ENCODE peak calls at places on chromosomes 16 and 17, in four cellular contexts. One of them, this sample, is unnamed.

GRCh38 chr16:87490091-87490798 is 2.6 kb downstream of the ZCCHC14 start:
- DNase-seq in heart right ventricle: no peak
- DNase-seq in psoas muscle: no peak
- DNase-seq in IMR-90: no peak
- DNase-seq in this sample: no peak

GRCh38 chr17:51706098-51706497 is 445.8 kb downstream of the UTP18 start:
- DNase-seq in heart right ventricle: no peak
- DNase-seq in psoas muscle: no peak
- DNase-seq in IMR-90: no peak
- DNase-seq in this sample: no peak

GRCh38 chr16:85935957-85936760 is 37.2 kb downstream of the IRF8 start:
- DNase-seq in IMR-90: no peak
- DNase-seq in psoas muscle: peak
- DNase-seq in heart right ventricle: no peak
- DNase-seq in this sample: no peak

GRCh38 chr17:43372273-43372911 is 26.4 kb upstream of the ARL4D start:
- DNase-seq in psoas muscle: no peak
- DNase-seq in IMR-90: no peak
- DNase-seq in heart right ventricle: peak
- DNase-seq in this sample: no peak

GRCh38 chr16:15986261-15986660 is 36.8 kb downstream of the ABCC1 start:
- DNase-seq in heart right ventricle: no peak
- DNase-seq in psoas muscle: peak
- DNase-seq in IMR-90: no peak
- DNase-seq in this sample: no peak

GRCh38 chr17:6780001-6780400 is 4.0 kb downstream of the FBXO39 start:
- DNase-seq in heart right ventricle: no peak
- DNase-seq in IMR-90: no peak
- DNase-seq in psoas muscle: no peak
- DNase-seq in this sample: no peak

GRCh38 chr16:64892843-64893242 is 229.0 kb downstream of the CDH11 start:
- DNase-seq in heart right ventricle: no peak
- DNase-seq in psoas muscle: no peak
- DNase-seq in IMR-90: peak
- DNase-seq in this sample: no peak

GRCh38 chr17:78805301-78805700 is 23.2 kb upstream of the CYTH1 start:
- DNase-seq in heart right ventricle: no peak
- DNase-seq in IMR-90: no peak
- DNase-seq in psoas muscle: no peak
- DNase-seq in this sample: no peak

GRCh38 chr17:164536-165235 is 16.8 kb downstream of the DOC2B start:
- DNase-seq in psoas muscle: no peak
- DNase-seq in IMR-90: peak
- DNase-seq in heart right ventricle: peak
- DNase-seq in this sample: no peak

GRCh38 chr17:301681-302299 is 50.8 kb downstream of the RPH3AL start:
- DNase-seq in IMR-90: no peak
- DNase-seq in heart right ventricle: peak
- DNase-seq in psoas muscle: peak
- DNase-seq in this sample: no peak

DNA sequence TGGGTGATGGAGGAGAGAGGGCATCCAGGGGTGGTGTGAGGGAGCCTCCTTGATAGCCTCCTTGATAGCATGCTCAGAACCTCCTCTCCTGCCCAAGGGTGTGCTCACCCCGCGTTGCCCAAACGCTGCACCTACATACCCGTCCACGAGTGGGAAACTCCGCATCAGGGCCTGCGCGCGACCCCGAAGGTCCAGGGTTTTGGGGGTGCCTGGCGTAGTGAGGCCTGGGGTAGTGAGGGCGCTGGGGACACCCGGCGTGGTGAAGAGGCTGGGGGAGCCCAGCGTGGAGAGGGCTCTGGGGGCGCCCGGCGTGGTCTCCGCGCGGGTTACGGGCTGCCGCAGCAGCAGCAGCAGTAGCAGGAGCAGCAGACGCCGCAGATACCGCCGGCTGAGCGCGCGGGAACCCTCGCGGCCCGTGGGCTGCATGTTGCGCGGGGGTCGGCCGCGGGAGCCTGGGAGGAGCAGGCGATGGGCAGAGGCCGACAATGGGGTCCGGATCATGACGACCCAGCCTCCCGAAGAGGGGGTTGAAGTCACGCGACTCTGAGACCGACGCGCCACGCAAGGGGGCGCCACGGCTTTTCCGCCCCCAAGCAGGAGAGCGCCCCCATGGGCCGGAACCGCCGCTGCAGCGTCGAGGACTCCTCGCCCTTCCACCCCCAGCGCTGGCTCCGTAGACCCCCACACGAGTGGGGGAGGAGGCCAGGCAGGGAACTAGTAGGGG is at the start of gene DPEP3:
- DNase-seq in IMR-90: no peak
- DNase-seq in psoas muscle: no peak
- DNase-seq in heart right ventricle: no peak
- DNase-seq in this sample: peak
- TF ChIP-seq CTCF in IMR-90: peak
- TF ChIP-seq CTCF in psoas muscle: no peak
- TF ChIP-seq CTCF in heart right ventricle: peak
- TF ChIP-seq CTCF in this sample: no peak

GRCh38 chr16:89155851-89156739 is 15.5 kb upstream of the CDH15 start:
- DNase-seq in heart right ventricle: no peak
- DNase-seq in psoas muscle: no peak
- DNase-seq in IMR-90: no peak
- DNase-seq in this sample: no peak

GRCh38 chr16:89154390-89155183 is 17.0 kb upstream of the CDH15 start:
- DNase-seq in IMR-90: no peak
- DNase-seq in psoas muscle: peak
- DNase-seq in heart right ventricle: no peak
- DNase-seq in this sample: no peak

GRCh38 chr16:89152831-89153700 is 18.5 kb upstream of the CDH15 start:
- DNase-seq in heart right ventricle: no peak
- DNase-seq in IMR-90: no peak
- DNase-seq in psoas muscle: peak
- DNase-seq in this sample: no peak

GRCh38 chr16:89155184-89155679 is 16.3 kb upstream of the CDH15 start:
- DNase-seq in heart right ventricle: peak
- DNase-seq in IMR-90: peak
- DNase-seq in psoas muscle: peak
- DNase-seq in this sample: no peak

DNA sequence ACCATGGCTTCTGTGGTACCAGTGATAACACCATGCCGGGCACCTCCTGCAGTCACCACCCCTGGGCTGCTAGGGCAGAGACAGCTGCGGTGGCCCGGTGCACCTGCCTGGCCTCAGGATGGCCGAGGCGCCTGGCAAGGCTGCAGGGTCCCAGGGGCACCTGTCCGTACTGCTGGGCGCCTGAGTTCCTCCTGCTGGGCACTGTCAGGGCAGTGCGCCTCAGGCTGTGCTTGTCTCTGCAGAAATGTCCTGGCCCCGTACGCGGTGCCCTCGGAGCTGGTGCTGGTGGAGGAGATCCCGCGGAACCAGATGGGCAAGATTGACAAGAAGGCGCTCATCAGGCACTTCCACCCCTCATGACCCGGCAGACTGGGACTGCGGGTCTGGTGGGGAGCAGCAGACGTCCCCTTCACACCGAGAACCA is 17.7 kb upstream of the CDH15 start:
- DNase-seq in psoas muscle: peak
- DNase-seq in IMR-90: no peak
- DNase-seq in heart right ventricle: no peak
- DNase-seq in this sample: no peak
- H3K4me3 ChIP-seq in psoas muscle: no peak
- H3K4me3 ChIP-seq in IMR-90: no peak
- H3K4me3 ChIP-seq in heart right ventricle: no peak
- H3K4me3 ChIP-seq in this sample: no peak

GRCh38 chr17:10197721-10198508 is 491 bp downstream of the GAS7 start:
- DNase-seq in IMR-90: no peak
- DNase-seq in psoas muscle: no peak
- DNase-seq in heart right ventricle: peak
- DNase-seq in this sample: no peak

GRCh38 chr17:10196936-10197335 is 1.5 kb downstream of the GAS7 start:
- DNase-seq in IMR-90: no peak
- DNase-seq in heart right ventricle: no peak
- DNase-seq in psoas muscle: no peak
- DNase-seq in this sample: no peak

GRCh38 chr17:10197362-10197720 is 1.1 kb downstream of the GAS7 start:
- DNase-seq in heart right ventricle: peak
- DNase-seq in psoas muscle: no peak
- DNase-seq in IMR-90: no peak
- DNase-seq in this sample: no peak

GRCh38 chr17:10200016-10200415 is 1.6 kb upstream of the GAS7 start:
- DNase-seq in psoas muscle: no peak
- DNase-seq in IMR-90: no peak
- DNase-seq in heart right ventricle: no peak
- DNase-seq in this sample: no peak

DNA sequence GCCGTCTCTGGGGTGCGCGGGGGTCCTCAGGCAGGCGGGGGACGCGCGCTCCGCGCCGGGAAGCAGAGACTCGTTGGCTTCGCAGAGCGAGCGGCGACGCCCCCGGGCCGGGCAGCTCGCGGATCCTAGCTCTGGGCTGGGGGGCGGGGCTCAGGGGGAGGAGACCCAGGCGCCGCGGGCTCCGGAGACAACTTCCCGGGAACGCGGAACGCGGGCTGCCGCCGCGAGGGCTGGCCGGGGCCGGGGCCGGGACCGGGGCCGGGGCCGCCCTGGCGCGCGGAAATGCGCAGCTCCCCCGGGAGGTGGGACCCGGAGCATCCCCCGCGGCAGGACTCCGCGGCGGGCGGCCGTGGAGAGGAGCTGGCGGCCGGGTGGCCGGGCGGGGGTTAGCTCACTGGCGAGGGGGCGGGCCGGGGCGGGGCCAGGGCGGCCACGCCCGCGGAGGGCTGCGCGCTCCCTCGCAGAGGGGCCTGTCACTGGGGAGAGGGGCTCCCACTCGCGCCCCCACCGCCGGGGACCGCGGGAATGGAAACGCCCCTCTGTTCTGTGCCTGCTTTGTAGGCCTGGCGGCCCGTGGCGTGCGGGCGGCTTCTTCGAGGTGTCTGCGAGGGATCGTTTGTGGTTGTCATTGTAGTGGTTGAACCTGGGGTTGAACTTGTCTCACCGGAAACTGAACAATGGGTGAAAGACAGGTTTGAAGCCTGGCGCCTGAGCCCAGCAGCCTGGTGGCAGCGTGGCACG is at the start of gene GAS7:
- DNase-seq in heart right ventricle: peak
- DNase-seq in psoas muscle: peak
- DNase-seq in IMR-90: peak
- DNase-seq in this sample: no peak
- H3K27ac ChIP-seq in heart right ventricle: peak
- H3K27ac ChIP-seq in psoas muscle: no peak
- H3K27ac ChIP-seq in IMR-90: peak
- H3K27ac ChIP-seq in this sample: peak

GRCh38 chr17:59565171-59565958 is at the start of gene DHX40:
- DNase-seq in psoas muscle: peak
- DNase-seq in heart right ventricle: peak
- DNase-seq in IMR-90: peak
- DNase-seq in this sample: peak

GRCh38 chr17:59558039-59558438 is 7.4 kb upstream of the DHX40 start:
- DNase-seq in psoas muscle: no peak
- DNase-seq in IMR-90: no peak
- DNase-seq in heart right ventricle: no peak
- DNase-seq in this sample: no peak

GRCh38 chr17:59558953-59559352 is 6.5 kb upstream of the DHX40 start:
- DNase-seq in IMR-90: peak
- DNase-seq in psoas muscle: no peak
- DNase-seq in heart right ventricle: no peak
- DNase-seq in this sample: no peak

GRCh38 chr17:59565959-59566324 is 532 bp downstream of the DHX40 start:
- DNase-seq in IMR-90: peak
- DNase-seq in heart right ventricle: peak
- DNase-seq in psoas muscle: peak
- DNase-seq in this sample: peak

GRCh38 chr17:59561042-59561441 is 4.4 kb upstream of the DHX40 start:
- DNase-seq in heart right ventricle: no peak
- DNase-seq in IMR-90: peak
- DNase-seq in psoas muscle: no peak
- DNase-seq in this sample: no peak
- TF ChIP-seq CTCF in heart right ventricle: peak
- TF ChIP-seq CTCF in IMR-90: peak
- TF ChIP-seq CTCF in psoas muscle: no peak
- TF ChIP-seq CTCF in this sample: no peak